ENCODE peak calls at places on chromosomes 12 and 14, in ten cellular contexts. One of them, this sample, is unnamed. For H3K27me3 and H3K36me3, the result is how much of the 10 kb centered on the place peaks cover.

GRCh38 chr14:81161749-81162148 is 59.0 kb downstream of the GTF2A1 start:
- DNase-seq in lung: no peak
- DNase-seq in thoracic aorta: no peak
- DNase-seq in mammary epithelial cell: no peak
- DNase-seq in SJCRH30: no peak
- DNase-seq in CD8-positive, alpha-beta memory T cell: no peak
- DNase-seq in cardiac muscle cell: no peak
- DNase-seq in HCT116: no peak
- DNase-seq in brain microvascular endothelial cell: no peak
- DNase-seq in heart left ventricle: no peak
- DNase-seq in this sample: no peak

GRCh38 chr12:49364989-49365388 is 2.3 kb upstream of the SPATS2 start:
- DNase-seq in lung: no peak
- DNase-seq in thoracic aorta: no peak
- DNase-seq in mammary epithelial cell: peak
- DNase-seq in SJCRH30: no peak
- DNase-seq in CD8-positive, alpha-beta memory T cell: no peak
- DNase-seq in cardiac muscle cell: peak
- DNase-seq in HCT116: no peak
- DNase-seq in brain microvascular endothelial cell: peak
- DNase-seq in heart left ventricle: no peak
- DNase-seq in this sample: no peak

GRCh38 chr14:65297744-65298143 is 114.8 kb upstream of the FUT8 start:
- DNase-seq in lung: no peak
- DNase-seq in thoracic aorta: no peak
- DNase-seq in mammary epithelial cell: no peak
- DNase-seq in SJCRH30: no peak
- DNase-seq in CD8-positive, alpha-beta memory T cell: no peak
- DNase-seq in cardiac muscle cell: no peak
- DNase-seq in HCT116: no peak
- DNase-seq in brain microvascular endothelial cell: no peak
- DNase-seq in heart left ventricle: no peak
- DNase-seq in this sample: no peak

GRCh38 chr12:131122631-131123030 is 168.9 kb downstream of the ADGRD1 start:
- DNase-seq in lung: no peak
- DNase-seq in thoracic aorta: no peak
- DNase-seq in mammary epithelial cell: no peak
- DNase-seq in SJCRH30: no peak
- DNase-seq in CD8-positive, alpha-beta memory T cell: no peak
- DNase-seq in cardiac muscle cell: no peak
- DNase-seq in HCT116: no peak
- DNase-seq in brain microvascular endothelial cell: no peak
- DNase-seq in heart left ventricle: no peak
- DNase-seq in this sample: no peak

GRCh38 chr12:91142184-91142583 is 30.9 kb upstream of the LUM start:
- DNase-seq in lung: no peak
- DNase-seq in thoracic aorta: no peak
- DNase-seq in mammary epithelial cell: no peak
- DNase-seq in SJCRH30: no peak
- DNase-seq in CD8-positive, alpha-beta memory T cell: no peak
- DNase-seq in cardiac muscle cell: peak
- DNase-seq in HCT116: no peak
- DNase-seq in brain microvascular endothelial cell: peak
- DNase-seq in heart left ventricle: peak
- DNase-seq in this sample: no peak

GRCh38 chr14:97978336-97978735 is 1181.2 kb downstream of the VRK1 start:
- DNase-seq in lung: peak
- DNase-seq in thoracic aorta: peak
- DNase-seq in mammary epithelial cell: peak
- DNase-seq in SJCRH30: peak
- DNase-seq in CD8-positive, alpha-beta memory T cell: peak
- DNase-seq in cardiac muscle cell: no peak
- DNase-seq in HCT116: peak
- DNase-seq in brain microvascular endothelial cell: peak
- DNase-seq in heart left ventricle: peak
- DNase-seq in this sample: peak

GRCh38 chr14:78752789-78753188 is 582.6 kb downstream of the NRXN3 start:
- DNase-seq in lung: no peak
- DNase-seq in thoracic aorta: no peak
- DNase-seq in mammary epithelial cell: peak
- DNase-seq in SJCRH30: no peak
- DNase-seq in CD8-positive, alpha-beta memory T cell: no peak
- DNase-seq in cardiac muscle cell: no peak
- DNase-seq in HCT116: no peak
- DNase-seq in brain microvascular endothelial cell: no peak
- DNase-seq in heart left ventricle: no peak
- DNase-seq in this sample: no peak

GRCh38 chr12:23055004-23055403 is 430.0 kb downstream of the ETNK1 start:
- DNase-seq in lung: no peak
- DNase-seq in thoracic aorta: no peak
- DNase-seq in mammary epithelial cell: peak
- DNase-seq in SJCRH30: peak
- DNase-seq in CD8-positive, alpha-beta memory T cell: no peak
- DNase-seq in cardiac muscle cell: peak
- DNase-seq in HCT116: peak
- DNase-seq in brain microvascular endothelial cell: no peak
- DNase-seq in heart left ventricle: no peak
- DNase-seq in this sample: peak

GRCh38 chr12:105462841-105463240 is 132.3 kb downstream of the C12orf75 start:
- DNase-seq in lung: no peak
- DNase-seq in thoracic aorta: no peak
- DNase-seq in mammary epithelial cell: peak
- DNase-seq in SJCRH30: no peak
- DNase-seq in CD8-positive, alpha-beta memory T cell: no peak
- DNase-seq in cardiac muscle cell: no peak
- DNase-seq in HCT116: no peak
- DNase-seq in brain microvascular endothelial cell: peak
- DNase-seq in heart left ventricle: no peak
- DNase-seq in this sample: no peak

GRCh38 chr12:24444634-24445033 is 495.2 kb upstream of the SOX5 start:
- DNase-seq in lung: no peak
- DNase-seq in thoracic aorta: no peak
- DNase-seq in mammary epithelial cell: no peak
- DNase-seq in SJCRH30: no peak
- DNase-seq in CD8-positive, alpha-beta memory T cell: no peak
- DNase-seq in cardiac muscle cell: no peak
- DNase-seq in HCT116: no peak
- DNase-seq in brain microvascular endothelial cell: no peak
- DNase-seq in heart left ventricle: no peak
- DNase-seq in this sample: no peak

GRCh38 chr14:54221971-54222370 is 174.8 kb upstream of the CDKN3 start:
- DNase-seq in lung: no peak
- DNase-seq in thoracic aorta: no peak
- DNase-seq in mammary epithelial cell: no peak
- DNase-seq in SJCRH30: no peak
- DNase-seq in CD8-positive, alpha-beta memory T cell: no peak
- DNase-seq in cardiac muscle cell: no peak
- DNase-seq in HCT116: no peak
- DNase-seq in brain microvascular endothelial cell: no peak
- DNase-seq in heart left ventricle: no peak
- DNase-seq in this sample: peak

GRCh38 chr14:54221432-54221803 is 175.4 kb upstream of the CDKN3 start:
- DNase-seq in lung: no peak
- DNase-seq in thoracic aorta: no peak
- DNase-seq in mammary epithelial cell: no peak
- DNase-seq in SJCRH30: no peak
- DNase-seq in CD8-positive, alpha-beta memory T cell: no peak
- DNase-seq in cardiac muscle cell: no peak
- DNase-seq in HCT116: no peak
- DNase-seq in brain microvascular endothelial cell: no peak
- DNase-seq in heart left ventricle: no peak
- DNase-seq in this sample: no peak

GRCh38 chr14:54219281-54220121 is 177.3 kb upstream of the CDKN3 start:
- DNase-seq in lung: no peak
- DNase-seq in thoracic aorta: no peak
- DNase-seq in mammary epithelial cell: no peak
- DNase-seq in SJCRH30: no peak
- DNase-seq in CD8-positive, alpha-beta memory T cell: no peak
- DNase-seq in cardiac muscle cell: no peak
- DNase-seq in HCT116: no peak
- DNase-seq in brain microvascular endothelial cell: no peak
- DNase-seq in heart left ventricle: no peak
- DNase-seq in this sample: peak

GRCh38 chr14:54220122-54220691 is 176.6 kb upstream of the CDKN3 start:
- DNase-seq in lung: no peak
- DNase-seq in thoracic aorta: no peak
- DNase-seq in mammary epithelial cell: no peak
- DNase-seq in SJCRH30: no peak
- DNase-seq in CD8-positive, alpha-beta memory T cell: no peak
- DNase-seq in cardiac muscle cell: peak
- DNase-seq in HCT116: no peak
- DNase-seq in brain microvascular endothelial cell: no peak
- DNase-seq in heart left ventricle: peak
- DNase-seq in this sample: peak

GRCh38 chr14:54220697-54221431 is 175.9 kb upstream of the CDKN3 start:
- DNase-seq in lung: no peak
- DNase-seq in thoracic aorta: no peak
- DNase-seq in mammary epithelial cell: no peak
- DNase-seq in SJCRH30: no peak
- DNase-seq in CD8-positive, alpha-beta memory T cell: no peak
- DNase-seq in cardiac muscle cell: no peak
- DNase-seq in HCT116: no peak
- DNase-seq in brain microvascular endothelial cell: no peak
- DNase-seq in heart left ventricle: no peak
- DNase-seq in this sample: no peak
- H3K27me3 ChIP-seq in lung: under half
- H3K27me3 ChIP-seq in thoracic aorta: under half
- H3K27me3 ChIP-seq in mammary epithelial cell: under half
- H3K27me3 ChIP-seq in SJCRH30: under half
- H3K27me3 ChIP-seq in CD8-positive, alpha-beta memory T cell: under half
- H3K27me3 ChIP-seq in cardiac muscle cell: under half
- H3K27me3 ChIP-seq in HCT116: under half
- H3K27me3 ChIP-seq in brain microvascular endothelial cell: under half
- H3K27me3 ChIP-seq in heart left ventricle: under half
- H3K27me3 ChIP-seq in this sample: under half

DNA sequence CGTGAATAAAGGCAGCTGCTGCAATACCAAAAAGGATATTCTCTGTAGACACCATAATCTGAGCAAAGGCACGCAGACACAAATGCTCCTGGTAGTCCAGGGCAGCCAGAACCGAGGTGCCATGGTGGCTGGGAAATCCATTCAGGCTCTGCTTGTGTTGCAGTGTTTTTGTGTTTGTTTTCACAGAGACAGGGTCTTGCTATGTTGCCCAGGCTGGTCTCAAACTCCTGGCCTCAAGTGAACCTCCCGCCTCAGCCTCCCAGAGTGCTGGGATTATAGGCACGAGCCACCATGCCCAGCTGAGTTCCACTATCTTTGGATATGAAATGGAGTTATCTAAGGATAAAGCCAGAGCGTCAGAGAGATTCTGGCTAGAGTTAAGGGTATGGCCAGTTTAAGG is 39.8 kb downstream of the DCAF4 start:
- DNase-seq in lung: no peak
- DNase-seq in thoracic aorta: no peak
- DNase-seq in mammary epithelial cell: no peak
- DNase-seq in SJCRH30: no peak
- DNase-seq in CD8-positive, alpha-beta memory T cell: no peak
- DNase-seq in cardiac muscle cell: no peak
- DNase-seq in HCT116: no peak
- DNase-seq in brain microvascular endothelial cell: no peak
- DNase-seq in heart left ventricle: no peak
- DNase-seq in this sample: no peak
- H3K4me3 ChIP-seq in lung: no peak
- H3K4me3 ChIP-seq in thoracic aorta: no peak
- H3K4me3 ChIP-seq in mammary epithelial cell: no peak
- H3K4me3 ChIP-seq in SJCRH30: no peak
- H3K4me3 ChIP-seq in CD8-positive, alpha-beta memory T cell: no peak
- H3K4me3 ChIP-seq in cardiac muscle cell: no peak
- H3K4me3 ChIP-seq in HCT116: no peak
- H3K4me3 ChIP-seq in brain microvascular endothelial cell: no peak
- H3K4me3 ChIP-seq in heart left ventricle: no peak
- H3K4me3 ChIP-seq in this sample: no peak

GRCh38 chr12:116010467-116010866 is 267.0 kb downstream of the MED13L start:
- DNase-seq in lung: no peak
- DNase-seq in thoracic aorta: no peak
- DNase-seq in mammary epithelial cell: no peak
- DNase-seq in SJCRH30: no peak
- DNase-seq in CD8-positive, alpha-beta memory T cell: no peak
- DNase-seq in cardiac muscle cell: no peak
- DNase-seq in HCT116: no peak
- DNase-seq in brain microvascular endothelial cell: no peak
- DNase-seq in heart left ventricle: no peak
- DNase-seq in this sample: no peak

GRCh38 chr12:116015525-116015924 is 262.0 kb downstream of the MED13L start:
- DNase-seq in lung: no peak
- DNase-seq in thoracic aorta: no peak
- DNase-seq in mammary epithelial cell: peak
- DNase-seq in SJCRH30: peak
- DNase-seq in CD8-positive, alpha-beta memory T cell: no peak
- DNase-seq in cardiac muscle cell: peak
- DNase-seq in HCT116: no peak
- DNase-seq in brain microvascular endothelial cell: peak
- DNase-seq in heart left ventricle: no peak
- DNase-seq in this sample: no peak

GRCh38 chr12:116012757-116013156 is 264.7 kb downstream of the MED13L start:
- DNase-seq in lung: no peak
- DNase-seq in thoracic aorta: no peak
- DNase-seq in mammary epithelial cell: no peak
- DNase-seq in SJCRH30: no peak
- DNase-seq in CD8-positive, alpha-beta memory T cell: no peak
- DNase-seq in cardiac muscle cell: no peak
- DNase-seq in HCT116: no peak
- DNase-seq in brain microvascular endothelial cell: no peak
- DNase-seq in heart left ventricle: no peak
- DNase-seq in this sample: no peak

GRCh38 chr12:116009805-116010204 is 267.7 kb downstream of the MED13L start:
- DNase-seq in lung: no peak
- DNase-seq in thoracic aorta: no peak
- DNase-seq in mammary epithelial cell: no peak
- DNase-seq in SJCRH30: peak
- DNase-seq in CD8-positive, alpha-beta memory T cell: no peak
- DNase-seq in cardiac muscle cell: no peak
- DNase-seq in HCT116: no peak
- DNase-seq in brain microvascular endothelial cell: no peak
- DNase-seq in heart left ventricle: no peak
- DNase-seq in this sample: no peak

GRCh38 chr12:116011217-116011616 is 266.3 kb downstream of the MED13L start:
- DNase-seq in lung: no peak
- DNase-seq in thoracic aorta: no peak
- DNase-seq in mammary epithelial cell: no peak
- DNase-seq in SJCRH30: no peak
- DNase-seq in CD8-positive, alpha-beta memory T cell: no peak
- DNase-seq in cardiac muscle cell: no peak
- DNase-seq in HCT116: no peak
- DNase-seq in brain microvascular endothelial cell: no peak
- DNase-seq in heart left ventricle: no peak
- DNase-seq in this sample: no peak
- H3K36me3 ChIP-seq in lung: under half
- H3K36me3 ChIP-seq in thoracic aorta: under half
- H3K36me3 ChIP-seq in mammary epithelial cell: under half
- H3K36me3 ChIP-seq in SJCRH30: under half
- H3K36me3 ChIP-seq in CD8-positive, alpha-beta memory T cell: under half
- H3K36me3 ChIP-seq in cardiac muscle cell: under half
- H3K36me3 ChIP-seq in HCT116: half or more
- H3K36me3 ChIP-seq in brain microvascular endothelial cell: under half
- H3K36me3 ChIP-seq in heart left ventricle: under half
- H3K36me3 ChIP-seq in this sample: under half

DNA sequence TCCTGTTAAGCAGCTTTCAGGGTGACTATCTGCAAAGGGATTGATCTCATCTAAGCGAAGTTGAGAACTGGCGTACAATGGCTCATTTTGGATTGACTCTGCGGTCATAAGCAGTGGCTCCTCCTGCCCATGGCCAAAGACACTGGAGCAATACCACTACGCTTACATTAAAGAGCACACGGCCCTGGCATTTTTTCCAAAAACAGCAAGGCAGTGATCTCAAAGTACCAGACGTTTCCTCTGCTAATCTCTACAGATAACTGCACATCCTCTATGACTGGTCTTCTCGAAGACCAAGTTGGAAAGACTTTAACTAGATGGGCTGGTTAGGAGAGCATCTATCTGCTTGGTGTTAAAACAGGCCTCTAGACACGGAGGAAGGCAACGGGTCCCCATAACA is 2.7 kb downstream of the PITPNM2 start:
- DNase-seq in lung: no peak
- DNase-seq in thoracic aorta: no peak
- DNase-seq in mammary epithelial cell: no peak
- DNase-seq in SJCRH30: no peak
- DNase-seq in CD8-positive, alpha-beta memory T cell: no peak
- DNase-seq in cardiac muscle cell: no peak
- DNase-seq in HCT116: no peak
- DNase-seq in brain microvascular endothelial cell: no peak
- DNase-seq in heart left ventricle: no peak
- DNase-seq in this sample: no peak
- H3K27me3 ChIP-seq in lung: under half
- H3K27me3 ChIP-seq in thoracic aorta: under half
- H3K27me3 ChIP-seq in mammary epithelial cell: under half
- H3K27me3 ChIP-seq in SJCRH30: under half
- H3K27me3 ChIP-seq in CD8-positive, alpha-beta memory T cell: under half
- H3K27me3 ChIP-seq in cardiac muscle cell: under half
- H3K27me3 ChIP-seq in HCT116: under half
- H3K27me3 ChIP-seq in brain microvascular endothelial cell: under half
- H3K27me3 ChIP-seq in heart left ventricle: under half
- H3K27me3 ChIP-seq in this sample: under half